ENCODE peak calls at places on chromosomes 4 and X, in five cellular contexts. One of them, this sample, is unnamed. For H3K36me3, the result is how much of the 10 kb centered on the place peaks cover.

GRCh38 chr4:77009511-77010120 is 60.1 kb downstream of the SEPTIN11 start:
- DNase-seq in GM23248: no peak
- DNase-seq in lung: no peak
- DNase-seq in transverse colon: no peak
- DNase-seq in Karpas-422: no peak
- DNase-seq in this sample: no peak

GRCh38 chrX:30309139-30309571 is at the start of gene NR0B1:
- DNase-seq in GM23248: peak
- DNase-seq in lung: no peak
- DNase-seq in transverse colon: no peak
- DNase-seq in Karpas-422: no peak
- DNase-seq in this sample: peak

GRCh38 chr4:137125011-137125410 is 407.3 kb downstream of the PCDH18 start:
- DNase-seq in GM23248: peak
- DNase-seq in lung: no peak
- DNase-seq in transverse colon: no peak
- DNase-seq in Karpas-422: no peak
- DNase-seq in this sample: no peak

GRCh38 chrX:69152398-69152797 is 12.9 kb downstream of the PJA1 start:
- DNase-seq in GM23248: peak
- DNase-seq in lung: no peak
- DNase-seq in transverse colon: peak
- DNase-seq in Karpas-422: no peak
- DNase-seq in this sample: no peak

GRCh38 chrX:36867143-36867542 is 141.0 kb upstream of the FAM47C start:
- DNase-seq in GM23248: peak
- DNase-seq in lung: no peak
- DNase-seq in transverse colon: no peak
- DNase-seq in Karpas-422: peak
- DNase-seq in this sample: peak

GRCh38 chr4:8362483-8362882 is 78.0 kb downstream of the ACOX3 start:
- DNase-seq in GM23248: no peak
- DNase-seq in lung: no peak
- DNase-seq in transverse colon: no peak
- DNase-seq in Karpas-422: no peak
- DNase-seq in this sample: no peak

GRCh38 chrX:89124985-89125384 is 378.0 kb downstream of the CPXCR1 start:
- DNase-seq in GM23248: no peak
- DNase-seq in lung: no peak
- DNase-seq in transverse colon: no peak
- DNase-seq in Karpas-422: no peak
- DNase-seq in this sample: no peak

GRCh38 chr4:170248576-170248975 is 158.8 kb upstream of the AADAT start:
- DNase-seq in GM23248: peak
- DNase-seq in lung: no peak
- DNase-seq in transverse colon: no peak
- DNase-seq in Karpas-422: no peak
- DNase-seq in this sample: no peak

GRCh38 chr4:108130955-108131354 is 37.8 kb downstream of the LEF1 start:
- DNase-seq in GM23248: peak
- DNase-seq in lung: no peak
- DNase-seq in transverse colon: no peak
- DNase-seq in Karpas-422: no peak
- DNase-seq in this sample: no peak

GRCh38 chr4:137621056-137621455 is 88.8 kb upstream of the PCDH18 start:
- DNase-seq in GM23248: no peak
- DNase-seq in lung: no peak
- DNase-seq in transverse colon: no peak
- DNase-seq in Karpas-422: no peak
- DNase-seq in this sample: no peak

GRCh38 chr4:1984406-1985191 is 24.2 kb downstream of the NELFA start:
- DNase-seq in GM23248: no peak
- DNase-seq in lung: no peak
- DNase-seq in transverse colon: no peak
- DNase-seq in Karpas-422: peak
- DNase-seq in this sample: peak
- H3K36me3 ChIP-seq in GM23248: under half
- H3K36me3 ChIP-seq in lung: under half
- H3K36me3 ChIP-seq in transverse colon: under half
- H3K36me3 ChIP-seq in Karpas-422: under half
- H3K36me3 ChIP-seq in this sample: under half

DNA sequence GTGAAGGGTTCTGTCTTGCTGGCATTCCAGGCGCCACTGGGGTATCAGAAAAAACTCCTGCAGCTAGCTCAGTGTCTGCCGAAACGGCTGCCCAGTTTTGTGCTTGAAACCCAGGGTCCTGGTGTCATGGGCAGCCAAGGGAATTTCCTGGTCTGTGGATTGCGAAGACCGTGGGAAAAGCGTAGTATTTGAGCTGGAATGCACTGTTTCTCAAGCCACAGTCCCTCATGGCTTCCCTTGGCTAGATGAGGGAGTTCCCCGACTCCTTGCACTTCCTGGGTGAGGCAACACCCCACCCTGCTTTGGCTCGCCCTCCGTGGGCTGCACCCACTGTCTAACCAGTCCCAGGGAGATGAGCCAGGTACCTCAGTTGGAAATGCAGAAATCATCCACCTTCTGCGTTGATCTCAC is 40.1 kb downstream of the NOP14 start:
- DNase-seq in GM23248: no peak
- DNase-seq in lung: no peak
- DNase-seq in transverse colon: no peak
- DNase-seq in Karpas-422: no peak
- DNase-seq in this sample: peak
- H3K36me3 ChIP-seq in GM23248: under half
- H3K36me3 ChIP-seq in lung: under half
- H3K36me3 ChIP-seq in transverse colon: under half
- H3K36me3 ChIP-seq in Karpas-422: under half
- H3K36me3 ChIP-seq in this sample: under half

DNA sequence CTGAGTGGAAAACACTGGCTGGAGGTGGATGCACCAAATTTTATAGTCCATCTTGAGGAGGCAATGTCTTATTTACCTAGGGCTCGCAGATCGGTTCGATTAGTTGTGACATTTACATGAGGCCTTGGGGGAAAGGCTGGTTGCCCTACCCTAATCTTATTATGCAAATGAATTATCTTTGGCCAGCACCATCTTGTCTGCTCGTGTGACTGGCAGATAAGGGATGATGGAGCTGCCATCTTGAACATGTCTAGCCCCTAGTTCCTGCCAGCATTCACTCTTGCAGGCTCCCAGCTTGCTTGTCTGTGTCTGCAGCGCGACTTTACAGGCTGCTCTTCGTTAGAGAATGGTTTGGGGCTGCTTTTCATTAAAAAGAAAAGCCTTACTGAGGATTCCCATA is 61.9 kb downstream of the SEC24B start:
- DNase-seq in GM23248: no peak
- DNase-seq in lung: no peak
- DNase-seq in transverse colon: no peak
- DNase-seq in Karpas-422: no peak
- DNase-seq in this sample: no peak
- H3K36me3 ChIP-seq in GM23248: half or more
- H3K36me3 ChIP-seq in lung: under half
- H3K36me3 ChIP-seq in transverse colon: half or more
- H3K36me3 ChIP-seq in Karpas-422: half or more
- H3K36me3 ChIP-seq in this sample: under half

GRCh38 chrX:40439625-40440532 is 140.9 kb upstream of the ATP6AP2 start:
- DNase-seq in GM23248: no peak
- DNase-seq in lung: no peak
- DNase-seq in transverse colon: no peak
- DNase-seq in Karpas-422: no peak
- DNase-seq in this sample: no peak
- H3K36me3 ChIP-seq in GM23248: under half
- H3K36me3 ChIP-seq in lung: under half
- H3K36me3 ChIP-seq in transverse colon: under half
- H3K36me3 ChIP-seq in Karpas-422: under half
- H3K36me3 ChIP-seq in this sample: under half

GRCh38 chr4:102612824-102613366 is 111.7 kb downstream of the NFKB1 start:
- DNase-seq in GM23248: no peak
- DNase-seq in lung: no peak
- DNase-seq in transverse colon: no peak
- DNase-seq in Karpas-422: no peak
- DNase-seq in this sample: no peak

GRCh38 chr4:102610476-102610875 is 109.3 kb downstream of the NFKB1 start:
- DNase-seq in GM23248: no peak
- DNase-seq in lung: no peak
- DNase-seq in transverse colon: peak
- DNase-seq in Karpas-422: no peak
- DNase-seq in this sample: no peak

GRCh38 chr4:102612195-102612594 is 111.0 kb downstream of the NFKB1 start:
- DNase-seq in GM23248: no peak
- DNase-seq in lung: no peak
- DNase-seq in transverse colon: no peak
- DNase-seq in Karpas-422: no peak
- DNase-seq in this sample: no peak

GRCh38 chr4:102616661-102617060 is 115.5 kb downstream of the NFKB1 start:
- DNase-seq in GM23248: no peak
- DNase-seq in lung: no peak
- DNase-seq in transverse colon: no peak
- DNase-seq in Karpas-422: no peak
- DNase-seq in this sample: peak

GRCh38 chr4:102614801-102615200 is 113.6 kb downstream of the NFKB1 start:
- DNase-seq in GM23248: no peak
- DNase-seq in lung: no peak
- DNase-seq in transverse colon: peak
- DNase-seq in Karpas-422: no peak
- DNase-seq in this sample: no peak
- H3K36me3 ChIP-seq in GM23248: half or more
- H3K36me3 ChIP-seq in lung: under half
- H3K36me3 ChIP-seq in transverse colon: under half
- H3K36me3 ChIP-seq in Karpas-422: under half
- H3K36me3 ChIP-seq in this sample: under half

GRCh38 chr4:39522068-39522467 is 5.2 kb downstream of the UGDH start:
- DNase-seq in GM23248: no peak
- DNase-seq in lung: no peak
- DNase-seq in transverse colon: no peak
- DNase-seq in Karpas-422: no peak
- DNase-seq in this sample: no peak

GRCh38 chr4:39514888-39515401 is 12.3 kb downstream of the UGDH start:
- DNase-seq in GM23248: peak
- DNase-seq in lung: peak
- DNase-seq in transverse colon: peak
- DNase-seq in Karpas-422: no peak
- DNase-seq in this sample: no peak

GRCh38 chr4:39521253-39521908 is 5.9 kb downstream of the UGDH start:
- DNase-seq in GM23248: peak
- DNase-seq in lung: no peak
- DNase-seq in transverse colon: no peak
- DNase-seq in Karpas-422: no peak
- DNase-seq in this sample: no peak

GRCh38 chr4:39516407-39516966 is 10.8 kb downstream of the UGDH start:
- DNase-seq in GM23248: no peak
- DNase-seq in lung: no peak
- DNase-seq in transverse colon: no peak
- DNase-seq in Karpas-422: no peak
- DNase-seq in this sample: no peak

DNA sequence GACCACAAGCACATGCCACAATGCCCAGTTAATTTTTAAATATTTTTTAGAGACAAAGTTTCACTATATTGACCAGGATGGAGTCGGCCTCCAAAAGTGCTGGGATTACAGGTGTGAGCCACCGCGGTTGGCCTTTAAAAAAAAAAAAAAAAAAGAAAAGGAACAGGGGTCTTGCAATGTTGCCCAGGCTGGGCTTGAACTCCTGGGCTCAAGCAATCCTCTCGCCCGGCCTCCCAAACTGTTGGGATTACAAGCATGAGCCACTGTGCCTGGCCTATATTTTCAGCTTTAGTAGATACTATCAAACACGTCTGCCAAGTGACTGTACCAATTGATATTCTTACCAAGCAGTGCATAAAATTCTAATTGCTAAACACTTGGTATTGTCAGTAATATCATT is 8.8 kb downstream of the UGDH start:
- DNase-seq in GM23248: no peak
- DNase-seq in lung: no peak
- DNase-seq in transverse colon: no peak
- DNase-seq in Karpas-422: no peak
- DNase-seq in this sample: no peak
- H3K36me3 ChIP-seq in GM23248: half or more
- H3K36me3 ChIP-seq in lung: under half
- H3K36me3 ChIP-seq in transverse colon: under half
- H3K36me3 ChIP-seq in Karpas-422: under half
- H3K36me3 ChIP-seq in this sample: under half

DNA sequence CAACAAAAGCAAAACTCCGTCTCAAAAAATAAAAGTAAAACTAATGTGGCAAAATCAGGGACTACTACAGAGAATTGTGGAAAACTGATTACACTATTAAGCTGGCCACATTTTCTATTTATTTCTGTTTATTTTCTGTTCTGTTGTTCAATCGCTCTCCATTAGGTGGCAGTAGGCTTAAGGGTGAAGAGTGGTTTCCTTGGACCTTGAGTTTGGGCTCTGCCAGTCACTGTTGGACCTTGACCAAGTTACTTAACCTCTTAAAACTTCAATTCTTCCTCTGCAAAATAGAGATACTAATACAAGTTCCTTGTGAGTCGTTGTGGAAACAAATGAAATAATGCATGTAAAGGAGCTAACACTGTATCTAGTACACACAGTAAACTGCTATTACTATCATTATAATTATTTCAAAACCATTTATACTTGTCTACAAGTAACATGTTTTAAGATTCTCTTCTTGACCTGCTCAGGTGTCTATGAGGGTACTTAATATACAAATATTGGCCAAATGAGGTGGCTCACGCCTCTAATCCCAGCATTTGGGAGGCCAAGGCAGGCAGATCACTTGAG is 15.2 kb downstream of the HSD17B11 start:
- DNase-seq in GM23248: peak
- DNase-seq in lung: no peak
- DNase-seq in transverse colon: no peak
- DNase-seq in Karpas-422: peak
- DNase-seq in this sample: peak
- H3K36me3 ChIP-seq in GM23248: under half
- H3K36me3 ChIP-seq in lung: under half
- H3K36me3 ChIP-seq in transverse colon: under half
- H3K36me3 ChIP-seq in Karpas-422: under half
- H3K36me3 ChIP-seq in this sample: under half

This sample was measured in H7.